ENCODE peak calls at places on chromosomes 5 and 9, in seven cellular contexts. R is WTC11, M is left cardiac atrium, S is head of caudate nucleus, B is mammary epithelial cell, O is sciatic nerve, G is activated T-helper 1 cell treated with Interleukin-2 at 50 U/mL for 16 hours. Z is an unnamed sample.

GRCh38 chr5:135887447-135887864 is 8.2 kb downstream of the IL9 start:
- DNase-seq in O (no peak), G (peak), M (peak), S (peak), R (peak), B (peak), Z (peak)

GRCh38 chr5:141908796-141909195 is 14.9 kb upstream of the DELE1 start:
- DNase-seq in S (no peak), M (no peak), B (peak), G (no peak), R (no peak), O (no peak), Z (no peak)

GRCh38 chr9:88773627-88774244 is 217.5 kb upstream of the S1PR3 start:
- DNase-seq in M (no peak), S (no peak), B (no peak), G (no peak), O (no peak), R (no peak), Z (no peak)

GRCh38 chr9:136747161-136748060 is 914 bp downstream of the LCN6 start:
- DNase-seq in S (no peak), O (no peak), B (no peak), R (no peak), G (no peak), M (peak), Z (peak)

GRCh38 chr5:32771037-32771436 is 59.9 kb downstream of the NPR3 start:
- DNase-seq in S (no peak), B (no peak), O (no peak), G (no peak), M (peak), R (no peak), Z (no peak)

GRCh38 chr9:76394896-76395244 is 644 bp upstream of the RFK start:
- DNase-seq in O (peak), S (peak), R (peak), M (peak), G (peak), B (no peak), Z (peak)

GRCh38 chr5:8844206-8844605 is 701.7 kb downstream of the SEMA5A start:
- DNase-seq in G (no peak), M (no peak), R (no peak), B (no peak), S (no peak), O (no peak), Z (no peak)

GRCh38 chr5:107263387-107264003 is 407.2 kb downstream of the EFNA5 start:
- DNase-seq in B (no peak), R (no peak), M (no peak), S (no peak), G (no peak), O (no peak), Z (no peak)

GRCh38 chr5:26791433-26791832 is 247.0 kb downstream of the CDH9 start:
- DNase-seq in R (no peak), M (no peak), B (no peak), G (no peak), O (no peak), S (no peak), Z (no peak)

GRCh38 chr9:87346061-87346665 is 151.5 kb upstream of the DAPK1 start:
- DNase-seq in R (no peak), G (no peak), S (peak), O (no peak), B (no peak), M (no peak), Z (no peak)

GRCh38 chr9:135307314-135307713 is 172.3 kb upstream of the PPP1R26 start:
- DNase-seq in O (no peak), S (peak), B (no peak), M (no peak), G (no peak), R (no peak), Z (no peak)

GRCh38 chr5:122105909-122106308 is 23.4 kb upstream of the ZNF474 start:
- DNase-seq in S (no peak), M (no peak), R (no peak), G (no peak), O (no peak), B (no peak), Z (no peak)

GRCh38 chr9:129031514-129031913 is 3.4 kb upstream of the SH3GLB2 start:
- DNase-seq in R (no peak), M (no peak), O (no peak), B (no peak), S (no peak), G (no peak), Z (no peak)

GRCh38 chr5:171388816-171389168 is 1.1 kb downstream of the NPM1 start:
- DNase-seq in O (no peak), G (no peak), M (no peak), R (no peak), B (no peak), S (no peak), Z (no peak)

GRCh38 chr9:38066907-38067610 is 2.0 kb downstream of the SHB start:
- DNase-seq in R (peak), O (peak), B (peak), M (peak), G (peak), S (peak), Z (no peak)

GRCh38 chr5:174311531-174312269 is 266.2 kb downstream of the NSG2 start:
- DNase-seq in S (peak), B (peak), O (peak), M (peak), G (peak), R (peak), Z (peak)

GRCh38 chr9:97980918-97981827 is 2.0 kb upstream of the ANP32B start:
- DNase-seq in O (no peak), S (peak), M (peak), G (no peak), R (no peak), B (peak), Z (peak)

GRCh38 chr5:164052536-164053090 is 547.2 kb downstream of the MAT2B start:
- DNase-seq in G (no peak), R (no peak), M (no peak), O (no peak), S (no peak), B (no peak), Z (no peak)

GRCh38 chr9:20387062-20387461 is 235.2 kb downstream of the MLLT3 start:
- DNase-seq in G (no peak), O (no peak), B (no peak), S (no peak), M (no peak), R (no peak), Z (no peak)

GRCh38 chr9:116152390-116152789 is 1.2 kb upstream of the PAPPA start:
- DNase-seq in O (no peak), R (no peak), M (no peak), B (peak), S (no peak), G (no peak), Z (no peak)

GRCh38 chr5:168600409-168600808 is 21.2 kb upstream of the PANK3 start:
- DNase-seq in S (no peak), R (peak), O (no peak), G (no peak), M (no peak), B (no peak), Z (peak)

GRCh38 chr5:151168602-151169344 is 11.2 kb upstream of the ANXA6 start:
- DNase-seq in G (no peak), S (no peak), R (no peak), O (no peak), M (no peak), B (no peak), Z (no peak)